ENCODE peak calls at places on chromosome X, in four cellular contexts. Q, A, P and C are unnamed samples. For H3K4me1, the result is how much of the 10 kb centered on the place peaks cover.

GRCh38 chrX:84187501-84188319 is at the start of gene RPS6KA6:
- DNase-seq in Q (peak), A (peak), P (no peak), C (no peak)

GRCh38 chrX:47380268-47380667 is 9.9 kb downstream of the ZNF157 start:
- DNase-seq in Q (no peak), A (no peak), P (no peak), C (no peak)

GRCh38 chrX:42290608-42291007 is 367.3 kb upstream of the CASK start:
- DNase-seq in Q (peak), A (peak), P (no peak), C (no peak)

GRCh38 chrX:31546130-31546529 is 474.3 kb upstream of the FTHL17 start:
- DNase-seq in Q (peak), A (no peak), P (no peak), C (peak)

GRCh38 chrX:44012484-44013096 is 39.4 kb upstream of the NDP start:
- DNase-seq in Q (peak), A (no peak), P (peak), C (peak)

GRCh38 chrX:125475482-125475881 is 155.8 kb downstream of the TEX13C start:
- DNase-seq in Q (no peak), A (no peak), P (no peak), C (no peak)

GRCh38 chrX:45024501-45024900 is 151.5 kb downstream of the KDM6A start:
- DNase-seq in Q (no peak), A (no peak), P (no peak), C (no peak)

GRCh38 chrX:20067709-20068315 is 48.9 kb downstream of the MAP7D2 start:
- DNase-seq in Q (peak), A (peak), P (peak), C (peak)

GRCh38 chrX:150410513-150410912 is 47.4 kb downstream of the MAMLD1 start:
- DNase-seq in Q (no peak), A (no peak), P (no peak), C (no peak)
- H3K4me1 ChIP-seq in Q (under half), A (under half), P (under half), C (under half)

GRCh38 chrX:153685751-153686676 is 1.7 kb upstream of the SLC6A8 start:
- DNase-seq in Q (no peak), A (no peak), P (no peak), C (no peak)

GRCh38 chrX:153688900-153689590 is 1.3 kb downstream of the SLC6A8 start:
- DNase-seq in Q (peak), A (no peak), P (no peak), C (no peak)

GRCh38 chrX:153688534-153688899 is 791 bp downstream of the SLC6A8 start:
- DNase-seq in Q (no peak), A (no peak), P (no peak), C (no peak)

GRCh38 chrX:153688071-153688470 is 345 bp downstream of the SLC6A8 start:
- DNase-seq in Q (no peak), A (no peak), P (no peak), C (no peak)

DNA sequence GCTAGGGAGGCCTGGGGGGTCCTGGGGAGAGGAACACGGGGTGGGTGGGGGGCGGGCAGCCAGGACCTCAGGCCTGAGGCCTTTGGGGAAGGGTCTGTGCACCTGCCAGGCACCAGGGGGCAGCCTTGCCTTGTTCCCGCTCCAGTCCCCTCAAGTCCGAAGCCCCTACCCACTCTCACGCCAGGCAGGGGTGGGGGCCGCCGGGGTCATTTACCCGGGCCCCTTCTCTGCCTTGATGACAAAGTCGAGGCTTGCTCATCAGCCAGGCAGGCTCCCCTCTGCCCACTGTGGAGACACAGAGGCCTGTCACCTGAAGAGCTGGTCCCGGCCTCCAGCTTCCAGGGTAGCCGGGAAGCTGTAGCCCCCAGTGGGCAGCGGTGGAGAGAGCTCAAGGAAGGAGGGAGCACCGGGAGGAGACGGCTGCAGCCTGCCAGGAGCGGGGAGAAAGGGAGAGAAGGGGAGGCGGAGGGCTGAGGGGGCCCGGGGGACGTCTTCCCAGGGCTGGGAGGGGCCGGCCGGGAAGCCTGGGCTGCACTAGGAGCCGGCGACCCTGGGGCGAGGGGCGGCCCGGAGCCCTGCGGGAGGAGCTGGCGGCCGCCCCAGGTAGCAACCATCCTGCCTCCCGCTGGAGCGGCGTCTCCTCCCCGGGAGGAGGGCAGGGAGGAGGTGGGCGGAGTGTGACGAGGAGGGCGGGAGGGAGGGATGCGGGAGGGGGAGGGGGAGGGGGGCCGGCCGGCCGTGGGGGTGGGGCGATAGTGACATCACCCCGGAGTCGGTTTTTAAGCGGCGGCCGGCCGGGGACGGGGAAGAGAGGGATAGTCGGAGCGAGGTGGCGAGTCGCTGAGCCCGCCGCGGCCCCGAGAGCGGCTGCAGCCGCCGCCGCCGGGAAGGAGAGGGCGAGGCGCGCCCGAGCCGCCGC is at the start of gene SLC6A8:
- DNase-seq in Q (peak), A (peak), P (peak), C (no peak)
- TF ChIP-seq CTCF in Q (peak), A (peak), P (no peak), C (no peak)

GRCh38 chrX:123169247-123169901 is 14.7 kb upstream of the GRIA3 start:
- DNase-seq in Q (no peak), A (no peak), P (no peak), C (peak)
- H3K27ac ChIP-seq in Q (no peak), A (no peak), P (no peak), C (no peak)

DNA sequence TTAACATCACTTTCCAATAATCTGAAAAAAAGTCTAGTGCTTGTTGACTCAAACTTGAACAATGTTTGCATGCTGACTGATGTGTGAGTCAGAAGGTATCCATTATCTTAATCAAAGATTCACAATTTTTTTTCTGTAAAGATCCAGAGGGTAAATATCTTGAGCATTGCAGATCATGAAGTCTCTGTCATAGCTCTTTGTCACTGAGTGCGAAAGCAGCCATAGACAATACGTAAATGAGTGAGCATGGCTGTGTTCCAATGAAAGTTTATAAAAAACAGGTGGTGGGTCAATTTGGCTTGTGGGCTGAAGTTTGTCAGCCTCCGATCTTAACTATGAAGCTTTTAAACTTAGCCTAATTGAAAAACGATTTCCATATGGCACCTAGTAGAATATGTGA is 37.7 kb downstream of the NHS start:
- DNase-seq in Q (peak), A (no peak), P (no peak), C (peak)
- H3K4me1 ChIP-seq in Q (under half), A (half or more), P (under half), C (under half)

DNA sequence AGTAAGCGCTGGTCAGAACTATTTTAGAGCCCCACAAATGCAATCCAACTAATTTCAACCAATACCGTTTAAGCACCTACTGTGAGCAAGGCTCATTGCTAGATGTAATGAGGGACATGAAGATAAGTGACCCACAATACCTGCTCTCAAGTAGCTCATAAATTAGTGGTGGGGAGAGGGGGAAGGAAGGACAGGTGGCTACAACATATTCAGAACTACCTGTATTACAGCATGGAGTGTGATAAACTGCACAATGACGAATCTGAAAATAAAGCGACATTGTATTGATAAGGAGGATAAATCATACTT is 311.6 kb upstream of the DIAPH2 start:
- DNase-seq in Q (no peak), A (no peak), P (no peak), C (no peak)
- TF ChIP-seq CTCF in Q (no peak), A (no peak), P (no peak), C (no peak)